ENCODE peak calls at places on chromosomes 12 and 14, in six cellular contexts. Y, K, G, V, R and J are unnamed samples. For H3K9me3 and H3K36me3, the result is how much of the 10 kb centered on the place peaks cover.

GRCh38 chr12:130300725-130301124 is 37.0 kb upstream of the PIWIL1 start:
- ATAC-seq in Y (no peak), K (no peak), G (no peak), V (no peak), R (no peak), J (no peak)

GRCh38 chr14:75022655-75023054 is 19.9 kb downstream of the EIF2B2 start:
- ATAC-seq in Y (peak), K (no peak), G (peak), V (no peak), R (no peak), J (no peak)

GRCh38 chr14:97709552-97709951 is 912.4 kb downstream of the VRK1 start:
- ATAC-seq in Y (no peak), K (no peak), G (no peak), V (peak), R (no peak), J (no peak)

GRCh38 chr14:76546426-76547221 is 170.7 kb downstream of the ESRRB start:
- ATAC-seq in Y (no peak), K (no peak), G (no peak), V (no peak), R (no peak), J (no peak)

GRCh38 chr14:99996951-99997571 is 68.2 kb upstream of the EVL start:
- ATAC-seq in Y (peak), K (no peak), G (no peak), V (no peak), R (no peak), J (no peak)

GRCh38 chr14:67413806-67414769 is 2.1 kb upstream of the PLEK2 start:
- ATAC-seq in Y (peak), K (no peak), G (peak), V (peak), R (peak), J (no peak)

GRCh38 chr14:73242274-73242960 is 5.1 kb downstream of the PAPLN start:
- ATAC-seq in Y (no peak), K (no peak), G (no peak), V (no peak), R (no peak), J (no peak)

GRCh38 chr14:75934998-75935628 is 46.7 kb downstream of the TGFB3 start:
- ATAC-seq in Y (no peak), K (no peak), G (peak), V (no peak), R (no peak), J (no peak)

GRCh38 chr14:100199240-100199860 is 39.6 kb upstream of the YY1 start:
- ATAC-seq in Y (peak), K (no peak), G (no peak), V (no peak), R (no peak), J (no peak)

GRCh38 chr12:4454315-4454860 is 8.8 kb upstream of the FGF6 start:
- ATAC-seq in Y (no peak), K (no peak), G (no peak), V (no peak), R (no peak), J (no peak)

GRCh38 chr14:93081875-93082570 is 33.7 kb downstream of the ITPK1 start:
- ATAC-seq in Y (no peak), K (no peak), G (no peak), V (peak), R (no peak), J (no peak)

GRCh38 chr14:58200480-58200841 is 512 bp downstream of the ACTR10 start:
- ATAC-seq in Y (peak), K (no peak), G (peak), V (peak), R (peak), J (no peak)

GRCh38 chr12:40158592-40159111 is 52.8 kb upstream of the SLC2A13 start:
- ATAC-seq in Y (peak), K (peak), G (peak), V (peak), R (peak), J (peak)

GRCh38 chr14:91202234-91202974 is 42.1 kb downstream of the GPR68 start:
- ATAC-seq in Y (no peak), K (peak), G (peak), V (no peak), R (peak), J (peak)

GRCh38 chr12:77835982-77836381 is 5.3 kb downstream of the NAV3 start:
- ATAC-seq in Y (no peak), K (no peak), G (no peak), V (no peak), R (no peak), J (no peak)

GRCh38 chr12:75568801-75569200 is 57.4 kb upstream of the KRR1 start:
- ATAC-seq in Y (no peak), K (no peak), G (no peak), V (no peak), R (no peak), J (no peak)

GRCh38 chr12:5034605-5035004 is 9.1 kb upstream of the KCNA5 start:
- ATAC-seq in Y (no peak), K (no peak), G (no peak), V (no peak), R (peak), J (no peak)

GRCh38 chr14:77642407-77642806 is 26.0 kb upstream of the SPTLC2 start:
- ATAC-seq in Y (no peak), K (no peak), G (no peak), V (no peak), R (no peak), J (no peak)

GRCh38 chr12:121673013-121673441 is 3.6 kb upstream of the MORN3 start:
- ATAC-seq in Y (peak), K (no peak), G (peak), V (no peak), R (peak), J (peak)

GRCh38 chr12:38666425-38666824 is 239.0 kb downstream of the CPNE8 start:
- ATAC-seq in Y (no peak), K (no peak), G (no peak), V (no peak), R (no peak), J (no peak)

GRCh38 chr12:7091660-7092228 is 501 bp downstream of the C1R start:
- ATAC-seq in Y (no peak), K (peak), G (peak), V (no peak), R (peak), J (peak)

GRCh38 chr12:68623059-68623458 is 12.4 kb downstream of the RAP1B start:
- ATAC-seq in Y (no peak), K (no peak), G (no peak), V (no peak), R (no peak), J (no peak)

GRCh38 chr12:76708291-76708690 is 55.6 kb upstream of the ZDHHC17 start:
- ATAC-seq in Y (no peak), K (no peak), G (no peak), V (no peak), R (no peak), J (no peak)

GRCh38 chr12:13745100-13745678 is 236.2 kb downstream of the GRIN2B start:
- ATAC-seq in Y (no peak), K (no peak), G (no peak), V (no peak), R (no peak), J (no peak)

GRCh38 chr14:100239200-100239839 is 376 bp downstream of the YY1 start:
- ATAC-seq in Y (no peak), K (no peak), G (peak), V (no peak), R (no peak), J (no peak)

GRCh38 chr12:60501124-60501729 is 905.4 kb downstream of the SLC16A7 start:
- ATAC-seq in Y (no peak), K (no peak), G (peak), V (no peak), R (no peak), J (no peak)

GRCh38 chr12:49375406-49375805 is 8.1 kb downstream of the SPATS2 start:
- ATAC-seq in Y (no peak), K (no peak), G (no peak), V (no peak), R (no peak), J (no peak)
- H3K27ac ChIP-seq in Y (no peak), K (no peak), G (no peak), V (no peak), R (no peak), J (no peak)

GRCh38 chr14:29354446-29354845 is 573.2 kb downstream of the PRKD1 start:
- ATAC-seq in Y (no peak), K (no peak), G (no peak), V (no peak), R (no peak), J (no peak)

GRCh38 chr14:29348504-29348903 is 579.1 kb downstream of the PRKD1 start:
- ATAC-seq in Y (peak), K (no peak), G (no peak), V (no peak), R (no peak), J (no peak)

GRCh38 chr14:29353473-29353872 is 574.2 kb downstream of the PRKD1 start:
- ATAC-seq in Y (no peak), K (no peak), G (no peak), V (no peak), R (no peak), J (no peak)

GRCh38 chr14:29350496-29350895 is 577.2 kb downstream of the PRKD1 start:
- ATAC-seq in Y (no peak), K (no peak), G (no peak), V (no peak), R (no peak), J (no peak)

GRCh38 chr14:29352681-29353080 is 575.0 kb downstream of the PRKD1 start:
- ATAC-seq in Y (no peak), K (no peak), G (no peak), V (no peak), R (no peak), J (no peak)
- H3K9me3 ChIP-seq in Y (under half), K (under half), G (under half), V (under half), R (under half), J (under half)

DNA sequence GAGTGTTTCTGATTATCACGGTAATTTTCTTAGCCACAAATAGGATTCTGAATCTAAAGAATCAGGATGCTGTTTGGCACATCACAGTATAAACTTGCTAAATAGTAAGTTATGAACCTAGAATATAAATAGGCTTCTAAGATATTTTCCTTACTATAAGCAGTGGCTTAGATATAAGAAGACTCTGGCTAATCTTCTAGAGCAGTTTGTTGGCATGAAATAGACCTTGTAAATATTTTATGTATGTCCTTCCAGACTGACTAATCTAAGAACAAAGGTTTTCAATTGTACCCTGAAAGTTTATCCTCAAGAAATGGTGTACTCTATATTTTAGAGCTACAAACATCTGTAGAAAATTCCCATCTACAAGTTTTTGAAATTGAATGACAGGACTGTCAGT is 48.3 kb downstream of the LMNTD1 start:
- ATAC-seq in Y (no peak), K (no peak), G (no peak), V (no peak), R (no peak), J (no peak)
- H3K36me3 ChIP-seq in Y (under half), K (under half), G (under half), V (under half), R (under half), J (under half)

GRCh38 chr14:101705733-101706508 is 55.6 kb upstream of the PPP2R5C start:
- ATAC-seq in Y (peak), K (peak), G (peak), V (peak), R (peak), J (peak)
- H3K27ac ChIP-seq in Y (no peak), K (peak), G (peak), V (peak), R (peak), J (peak)

GRCh38 chr12:133023566-133023965 is 13.7 kb upstream of the ZNF84 start:
- ATAC-seq in Y (no peak), K (no peak), G (no peak), V (no peak), R (no peak), J (no peak)

DNA sequence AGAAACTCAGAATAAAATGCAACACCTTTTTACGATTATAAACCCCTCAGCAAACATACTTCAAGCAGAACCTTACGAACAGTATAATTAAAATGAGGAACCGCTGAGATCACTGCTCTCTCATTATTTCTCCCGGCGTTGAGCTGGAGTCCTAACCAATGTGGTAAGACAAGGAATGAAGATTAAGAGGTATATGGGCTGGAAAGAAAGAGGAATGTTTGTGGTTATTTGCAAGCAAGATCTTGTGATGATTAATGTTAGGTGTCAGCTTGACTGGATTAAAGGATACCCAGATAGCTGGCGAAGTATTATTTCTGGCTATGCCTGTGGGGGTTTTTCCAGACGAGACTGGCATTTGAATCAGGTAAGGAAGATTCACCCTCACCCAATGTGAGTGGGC is 10.3 kb upstream of the ZNF84 start:
- ATAC-seq in Y (no peak), K (no peak), G (no peak), V (no peak), R (no peak), J (no peak)
- H3K9me3 ChIP-seq in Y (under half), K (under half), G (half or more), V (half or more), R (half or more), J (half or more)